ENCODE peak calls at places on chromosomes 11 and 22, in four cellular contexts. A is HEK293T, O is nephron progenitor cell, H is T-helper 1 cell. L is an unnamed sample.

GRCh38 chr22:27749597-27750225 is 51.8 kb downstream of the MN1 start:
- DNase-seq in A (no peak), H (no peak), O (peak; percentile 37), L (no peak)

GRCh38 chr11:59265735-59266134 is 53.0 kb upstream of the MPEG1 start:
- DNase-seq in O (no peak), H (no peak), A (no peak), L (no peak)

GRCh38 chr11:47466701-47467250 is 17.8 kb upstream of the RAPSN start:
- DNase-seq in A (no peak), H (no peak), O (no peak), L (peak; percentile 53)

GRCh38 chr11:83161610-83162199 is 4.8 kb downstream of the PCF11 start:
- DNase-seq in A (no peak), O (no peak), H (no peak), L (no peak)

GRCh38 chr22:20154602-20155183 is 3.8 kb upstream of the CCDC188 start:
- DNase-seq in O (no peak), H (no peak), A (no peak), L (no peak)

GRCh38 chr11:26078217-26078821 is 253.6 kb upstream of the ANO3 start:
- DNase-seq in O (no peak), A (no peak), H (no peak), L (no peak)

GRCh38 chr22:30252411-30253204 is 6.0 kb upstream of the LIF start:
- DNase-seq in A (no peak), O (no peak), H (no peak), L (no peak)

GRCh38 chr11:128502736-128503135 is 84.6 kb downstream of the ETS1 start:
- DNase-seq in A (no peak), O (no peak), H (no peak), L (no peak)

GRCh38 chr22:18114495-18114894 is 3.9 kb downstream of the TUBA8 start:
- DNase-seq in A (no peak), O (no peak), H (no peak), L (no peak)

GRCh38 chr11:69245491-69246345 is 48.2 kb upstream of the MYEOV start:
- DNase-seq in A (no peak), H (no peak), O (no peak), L (no peak)

GRCh38 chr22:37843746-37844089 is 416 bp downstream of the ANKRD54 start:
- DNase-seq in O (no peak), A (peak; percentile 67), H (no peak), L (peak; percentile 70)

GRCh38 chr11:14232652-14233051 is 126.3 kb downstream of the RRAS2 start:
- DNase-seq in A (peak; percentile 39), H (no peak), O (no peak), L (peak; percentile 74)

GRCh38 chr11:15761235-15761634 is 595.1 kb downstream of the SOX6 start:
- DNase-seq in H (no peak), O (no peak), A (no peak), L (no peak)

GRCh38 chr11:75219869-75220268 is 20.7 kb upstream of the TPBGL start:
- DNase-seq in O (no peak), H (no peak), A (no peak), L (no peak)

GRCh38 chr11:1750481-1750839 is at the start of gene IFITM10:
- DNase-seq in A (no peak), H (no peak), O (no peak), L (peak; percentile 75)

L was measured in iPS-NIHi11.